ENCODE peak calls at places on chromosomes 12 and 14, in eight cellular contexts. S is CD8-positive, alpha-beta memory T cell; C is fibroblast of the conjunctiva; R is activated gamma-delta T cell treated with Interleukin-2 at 50 U/mL for 16 hours; O is epithelial cell of prostate; L is stimulated activated effector memory CD8-positive, alpha-beta T cell treated with anti-CD3 and anti-CD28 coated beads, Interleukin-12 subunit alpha, Interleukin-12 subunit beta, amount 100 ng/mL, for 72 hours; I is activated CD8-positive, alpha-beta T cell treated with anti-CD3 and anti-CD28 coated beads, Interleukin-2, amount 10 ng/mL, durations not matched to agents 7 days and 5 days; T is GM03348. P is an unnamed sample.

GRCh38 chr12:3962661-3963483 is 89.7 kb upstream of the PARP11 start:
- DNase-seq in I (peak), C (no peak), O (no peak), S (peak), L (no peak), T (no peak), R (peak), P (no peak)

GRCh38 chr12:26112703-26113147 is 12.1 kb downstream of the BHLHE41 start:
- DNase-seq in O (no peak), I (no peak), L (no peak), T (no peak), C (no peak), R (no peak), S (no peak), P (no peak)

GRCh38 chr12:121709478-121709890 is 3.1 kb upstream of the TMEM120B start:
- DNase-seq in S (no peak), L (no peak), I (no peak), R (no peak), T (no peak), C (peak), O (peak), P (no peak)

GRCh38 chr14:97539884-97540283 is 742.7 kb downstream of the VRK1 start:
- DNase-seq in T (no peak), O (no peak), L (no peak), C (no peak), I (no peak), R (no peak), S (no peak), P (no peak)

GRCh38 chr12:121918679-121919038 is 267 bp downstream of the CFAP251 start:
- DNase-seq in T (no peak), S (no peak), O (no peak), C (no peak), L (no peak), R (no peak), I (no peak), P (peak)

GRCh38 chr14:66638688-66639087 is 130.7 kb downstream of the GPHN start:
- DNase-seq in I (no peak), T (peak), L (no peak), C (no peak), O (no peak), R (no peak), S (no peak), P (no peak)

GRCh38 chr14:64891839-64892375 is 12.2 kb upstream of the SPTB start:
- DNase-seq in L (no peak), O (peak), I (peak), S (no peak), C (peak), T (peak), R (peak), P (no peak)

GRCh38 chr12:68210875-68211274 is 14.7 kb downstream of the IL26 start:
- DNase-seq in S (no peak), T (no peak), O (no peak), C (no peak), L (no peak), R (no peak), I (no peak), P (no peak)

GRCh38 chr12:99619389-99620158 is 28.0 kb upstream of the GARIN6 start:
- DNase-seq in S (no peak), O (no peak), L (no peak), C (no peak), T (peak), I (peak), R (no peak), P (no peak)

GRCh38 chr12:47364251-47364650 is 284.5 kb upstream of the AMIGO2 start:
- DNase-seq in I (no peak), C (no peak), S (no peak), R (no peak), L (no peak), T (no peak), O (no peak), P (no peak)

GRCh38 chr14:105064721-105065143 is 498 bp downstream of the GPR132 start:
- DNase-seq in R (no peak), S (peak), C (no peak), L (peak), I (peak), O (no peak), T (no peak), P (no peak)

GRCh38 chr14:50333010-50333409 is 20.9 kb downstream of the DMAC2L start:
- DNase-seq in C (peak), S (no peak), T (peak), L (peak), I (no peak), O (peak), R (no peak), P (no peak)

GRCh38 chr12:89316705-89317139 is 35.6 kb downstream of the DUSP6 start:
- DNase-seq in R (no peak), O (no peak), I (no peak), S (no peak), C (no peak), T (no peak), L (no peak), P (no peak)

GRCh38 chr12:53674977-53675700 is 744 bp downstream of the ATP5MC2 start:
- DNase-seq in S (no peak), I (no peak), R (no peak), C (no peak), O (no peak), T (no peak), L (no peak), P (no peak)

GRCh38 chr12:108301346-108301745 is 37.8 kb downstream of the CMKLR1 start:
- DNase-seq in I (no peak), L (no peak), O (no peak), T (no peak), C (no peak), R (no peak), S (no peak), P (no peak)

P was measured in 8988T.